ENCODE peak calls at places on chromosomes 16 and 17, in seven cellular contexts. O is fibroblast of lung, E is psoas muscle, J is omental fat pad, K is lower leg skin, H is mesothelial cell of epicardium, F is neural progenitor cell. P is an unnamed sample.

GRCh38 chr17:35162755-35163154 is 15.1 kb downstream of the UNC45B start:
- DNase-seq in K (no peak), F (no peak), J (no peak), O (no peak), E (no peak), H (no peak), P (no peak)

GRCh38 chr16:57240872-57241271 is 4.2 kb upstream of the ARL2BP start:
- DNase-seq in O (no peak), F (no peak), K (no peak), J (no peak), H (no peak), E (no peak), P (no peak)

GRCh38 chr16:75116081-75116910 is at the start of gene LDHD:
- DNase-seq in J (no peak), F (peak; percentile 67), O (peak; percentile 62), K (peak; percentile 93), H (no peak), E (peak; percentile 94), P (no peak)

GRCh38 chr17:73165616-73166404 is 1.0 kb downstream of the SSTR2 start:
- DNase-seq in E (no peak), H (no peak), F (peak; percentile 68), J (no peak), K (no peak), O (no peak), P (peak; percentile 38)

GRCh38 chr17:7862692-7863437 is 5.1 kb downstream of the CYB5D1 start:
- DNase-seq in F (peak; percentile 82), J (no peak), H (no peak), E (no peak), O (peak; percentile 39), K (peak; percentile 81), P (no peak)

GRCh38 chr16:83335076-83335475 is 472.7 kb upstream of the HSBP1 start:
- DNase-seq in E (no peak), H (no peak), K (no peak), F (no peak), O (peak; percentile 55), J (no peak), P (no peak)

GRCh38 chr16:19513377-19514053 is 8.4 kb downstream of the GDE1 start:
- DNase-seq in K (no peak), O (no peak), F (no peak), H (no peak), E (no peak), J (no peak), P (no peak)

GRCh38 chr17:5874486-5874885 is 195.7 kb upstream of the WSCD1 start:
- DNase-seq in K (no peak), H (no peak), E (peak; percentile 62), O (peak; percentile 13), F (no peak), J (no peak), P (no peak)

GRCh38 chr17:8499171-8499570 is 63.5 kb downstream of the NDEL1 start:
- DNase-seq in J (no peak), E (no peak), O (no peak), K (peak; percentile 46), F (no peak), H (no peak), P (no peak)

GRCh38 chr16:74730049-74730683 is 29.5 kb upstream of the MLKL start:
- DNase-seq in E (no peak), J (no peak), O (peak; percentile 5), F (no peak), H (no peak), K (no peak), P (no peak)

GRCh38 chr16:4488486-4488967 is 12.3 kb downstream of the HMOX2 start:
- DNase-seq in E (no peak), F (no peak), H (no peak), J (no peak), O (peak; percentile 37), K (no peak), P (no peak)

GRCh38 chr16:82681592-82681991 is 54.8 kb downstream of the CDH13 start:
- DNase-seq in F (no peak), O (no peak), K (no peak), J (no peak), H (no peak), E (no peak), P (no peak)

GRCh38 chr17:44832821-44833220 is 2.7 kb upstream of the GJC1 start:
- DNase-seq in J (no peak), O (no peak), K (no peak), E (no peak), H (no peak), F (peak; percentile 32), P (no peak)

GRCh38 chr17:18093616-18094408 is 6.1 kb downstream of the DRG2 start:
- DNase-seq in H (no peak), O (peak; percentile 72), F (peak; percentile 48), K (no peak), J (no peak), E (peak; percentile 92), P (no peak)

GRCh38 chr16:27421961-27422740 is 20.2 kb downstream of the IL21R start:
- DNase-seq in H (no peak), E (no peak), O (no peak), F (no peak), J (no peak), K (no peak), P (no peak)

GRCh38 chr16:56771558-56772279 is 41.8 kb downstream of the NUP93 start:
- DNase-seq in O (peak; percentile 13), J (no peak), E (no peak), F (no peak), K (no peak), H (no peak), P (no peak)

GRCh38 chr17:39239640-39240314 is 14.0 kb upstream of the STAC2 start:
- DNase-seq in H (no peak), K (no peak), E (no peak), O (no peak), J (no peak), F (peak; percentile 81), P (peak; percentile 71)

GRCh38 chr16:56190903-56191806 is at the start of gene GNAO1:
- DNase-seq in F (peak; percentile 93), E (peak; percentile 81), H (peak; percentile 54), K (peak; percentile 87), J (no peak), O (peak; percentile 56), P (peak; percentile 84)

GRCh38 chr16:24010440-24011089 is 174.8 kb downstream of the PRKCB start:
- DNase-seq in E (peak; percentile 65), F (peak; percentile 92), O (peak; percentile 46), J (peak; percentile 79), K (peak; percentile 91), H (peak; percentile 57), P (peak; percentile 84)

DNA sequence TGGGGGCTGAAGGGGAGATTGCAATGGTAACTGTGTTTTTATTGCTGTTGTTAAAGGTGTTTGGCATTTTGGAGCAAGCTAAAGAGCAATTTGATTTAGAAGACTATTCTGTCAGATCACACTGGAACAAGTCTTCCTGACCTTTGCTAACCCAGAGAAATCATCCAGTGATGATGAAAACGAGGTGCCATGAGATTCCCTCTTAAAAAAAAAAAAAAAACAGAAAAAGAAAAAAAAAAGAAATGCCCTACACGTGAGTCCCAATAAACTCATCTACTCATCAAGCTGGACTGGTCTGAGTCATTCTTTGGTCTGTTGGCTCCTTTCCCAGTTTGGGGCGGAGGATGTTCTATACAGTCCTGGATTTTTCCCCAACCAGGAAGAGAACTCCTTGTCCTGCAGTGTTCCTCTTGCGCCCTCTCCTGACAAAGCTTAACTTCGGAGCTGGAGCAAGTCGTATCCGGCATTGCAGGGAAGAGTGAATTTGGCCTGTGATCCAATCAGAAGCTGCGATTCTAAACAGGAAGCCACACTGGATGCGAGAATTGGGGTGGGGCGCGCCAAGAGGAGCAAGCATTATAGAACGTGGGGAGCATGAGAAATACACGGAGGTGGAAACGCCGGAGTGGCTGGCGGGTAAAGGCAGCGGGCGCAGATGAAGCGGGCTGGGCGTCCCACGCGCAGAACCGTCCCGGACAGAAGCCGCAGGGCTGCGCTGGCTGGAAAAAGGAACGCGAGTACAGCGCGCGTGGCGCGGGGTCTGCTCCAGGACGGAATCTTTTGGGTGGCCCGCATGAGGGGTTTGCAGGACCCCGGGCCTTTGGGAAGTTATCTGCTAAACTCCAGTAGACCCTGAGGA is 22.4 kb upstream of the CRYM start:
- DNase-seq in E (peak; percentile 90), J (peak; percentile 96), O (peak; percentile 99), H (peak; percentile 77), K (peak; percentile 98), F (peak; percentile 94), P (peak; percentile 77)
- TF ChIP-seq CTCF in E (peak; percentile 69), J (peak; percentile 47), O (peak; percentile 94), H (peak; percentile 29), K (peak; percentile 91), F (peak; percentile 90), P (no peak)

DNA sequence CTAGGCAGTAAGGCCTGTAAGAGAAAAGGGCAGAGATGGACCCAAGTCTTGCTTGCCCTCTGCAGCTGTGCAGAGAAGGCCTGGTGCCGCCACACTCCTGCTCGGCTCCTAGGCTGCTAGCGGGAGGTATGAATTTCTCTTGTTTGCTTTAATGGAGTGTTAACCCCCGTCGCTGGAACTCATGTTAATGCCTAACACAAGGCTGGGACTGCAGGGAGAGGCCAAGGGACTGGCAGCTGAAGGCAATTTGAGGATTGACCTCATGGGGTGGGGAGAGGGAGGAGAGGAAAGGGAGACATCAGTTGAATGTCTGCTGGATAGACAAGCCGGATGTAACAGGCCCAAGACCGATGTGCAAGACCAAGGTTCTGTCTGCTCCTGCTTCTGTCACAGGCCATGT is 46.9 kb upstream of the TBX2 start:
- DNase-seq in J (no peak), E (no peak), H (no peak), F (peak; percentile 39), K (no peak), O (no peak), P (no peak)
- TF ChIP-seq CTCF in J (no peak), E (no peak), H (no peak), F (no peak), K (no peak), O (no peak), P (no peak)

GRCh38 chr17:14302421-14303099 is 1.7 kb downstream of the HS3ST3B1 start:
- DNase-seq in K (peak; percentile 96), E (peak; percentile 90), H (peak; percentile 70), J (no peak), F (peak; percentile 95), O (peak; percentile 77), P (peak; percentile 93)
- TF ChIP-seq CTCF in K (peak; percentile 53), E (peak; percentile 92), H (peak; percentile 93), J (peak; percentile 91), F (peak; percentile 87), O (peak; percentile 81), P (peak; percentile 88)

DNA sequence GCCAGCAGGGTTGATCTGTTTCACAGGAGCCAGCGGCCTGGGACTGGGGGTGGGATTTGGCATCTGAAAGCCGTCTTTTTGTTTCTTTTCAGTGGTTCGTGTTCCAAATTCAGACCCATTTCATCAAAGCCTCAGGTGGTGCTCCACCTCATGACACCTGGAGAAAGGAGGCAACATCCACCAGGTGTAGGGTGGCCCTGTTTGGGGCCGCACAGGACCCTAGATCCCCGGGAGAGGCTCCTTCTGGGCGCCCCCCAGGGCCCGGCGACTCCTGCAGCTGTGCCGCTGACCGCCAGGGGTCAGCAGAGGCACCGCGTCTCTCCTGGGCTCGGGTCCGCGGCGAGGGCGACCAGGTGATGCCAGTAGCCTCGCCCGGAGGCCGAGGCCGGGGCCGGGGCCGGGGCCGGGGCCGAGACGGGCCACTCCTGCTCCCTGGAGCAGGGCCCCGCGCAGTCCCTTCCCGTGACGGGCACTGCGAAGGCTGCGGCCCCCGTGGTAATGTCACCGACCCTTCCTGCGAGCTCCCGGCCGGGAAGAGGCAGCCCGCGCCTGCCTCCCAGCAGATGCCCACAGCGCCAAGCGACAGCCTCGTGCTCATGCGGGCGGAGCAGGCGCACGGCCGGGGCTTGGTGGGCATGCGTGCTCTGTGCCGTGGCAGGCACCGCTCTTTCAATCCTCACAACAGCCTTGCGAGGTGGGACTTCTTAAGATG is 118.6 kb downstream of the C16orf78 start:
- DNase-seq in O (peak; percentile 9), E (peak; percentile 82), F (peak; percentile 83), J (no peak), H (peak; percentile 41), K (peak; percentile 87), P (peak; percentile 79)
- TF ChIP-seq CTCF in O (peak; percentile 67), E (peak; percentile 88), F (peak; percentile 98), J (peak; percentile 79), H (peak; percentile 95), K (peak; percentile 15), P (peak; percentile 99)